ENCODE peak calls at places on chromosomes 16 and 17, in ten cellular contexts. I is IMR-90, V is body of pancreas, B is tibial artery, J is PC-9, Z is mammary epithelial cell, L is heart right ventricle, M is upper lobe of left lung, C is PC-3, S is left ventricle myocardium inferior. H is an unnamed sample.

GRCh38 chr16:30902070-30902972 is 5.9 kb downstream of the CTF1 start:
- DNase-seq in J (peak; percentile 82), I (peak; percentile 63), M (peak; percentile 74), Z (peak; percentile 31), L (peak; percentile 62), S (peak; percentile 73), V (peak; percentile 72), B (peak; percentile 80), C (peak; percentile 62), H (no peak)

GRCh38 chr16:74297296-74297665 is 667 bp downstream of the PSMD7 start:
- DNase-seq in C (peak; percentile 27), V (peak; percentile 14), M (no peak), Z (peak; percentile 25), I (peak; percentile 19), J (no peak), L (no peak), S (no peak), B (no peak), H (no peak)

GRCh38 chr16:78980825-78981224 is 619.7 kb downstream of the MAF start:
- DNase-seq in Z (no peak), L (no peak), C (no peak), M (no peak), I (no peak), V (no peak), J (no peak), S (no peak), B (no peak), H (no peak)

GRCh38 chr16:87956169-87956770 is 5.0 kb downstream of the BANP start:
- DNase-seq in L (peak; percentile 66), V (peak; percentile 62), J (no peak), S (peak; percentile 50), Z (no peak), C (no peak), I (peak; percentile 83), M (peak; percentile 63), B (peak; percentile 68), H (no peak)

GRCh38 chr16:25097304-25097988 is 14.1 kb upstream of the LCMT1 start:
- DNase-seq in I (peak; percentile 76), J (no peak), B (no peak), Z (no peak), V (no peak), S (no peak), C (no peak), M (no peak), L (no peak), H (peak; percentile 41)

GRCh38 chr17:2903193-2903974 is 107.1 kb downstream of the RAP1GAP2 start:
- DNase-seq in S (no peak), M (no peak), C (no peak), L (no peak), B (no peak), V (peak; percentile 93), J (no peak), I (no peak), Z (no peak), H (no peak)

GRCh38 chr16:74724820-74725549 is 24.3 kb upstream of the MLKL start:
- DNase-seq in C (no peak), V (no peak), I (peak; percentile 82), Z (peak; percentile 87), L (no peak), S (no peak), J (no peak), M (no peak), B (no peak), H (peak; percentile 44)

GRCh38 chr17:42421479-42422332 is 1.4 kb downstream of the CAVIN1 start:
- DNase-seq in V (no peak), Z (peak; percentile 54), J (peak; percentile 63), C (no peak), L (no peak), I (peak; percentile 81), B (peak; percentile 84), M (no peak), S (peak; percentile 56), H (no peak)

GRCh38 chr16:86303787-86304685 is 206.3 kb upstream of the FOXF1 start:
- DNase-seq in Z (no peak), V (peak; percentile 27), M (no peak), C (no peak), L (no peak), S (no peak), I (peak; percentile 64), B (no peak), J (no peak), H (no peak)

DNA sequence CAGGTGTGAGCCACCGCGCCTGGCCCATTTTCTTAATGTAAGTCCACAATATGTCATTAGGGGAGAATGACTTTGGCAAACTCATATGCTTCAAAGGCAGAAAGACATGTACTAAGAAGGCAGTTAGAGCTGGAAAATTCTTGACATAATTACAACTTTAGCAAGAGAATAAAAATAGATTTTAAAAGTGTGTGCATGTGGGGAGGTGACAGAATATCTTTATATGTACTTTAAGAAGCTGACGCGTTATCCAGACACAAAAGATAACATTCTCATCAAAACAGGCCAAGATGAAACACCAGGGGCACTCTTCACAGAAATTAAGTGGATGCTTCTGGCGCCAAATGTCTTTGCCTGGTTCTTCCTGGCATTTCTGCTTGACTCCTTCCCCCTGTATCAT is 28.2 kb downstream of the GJC1 start:
- DNase-seq in V (no peak), I (no peak), B (no peak), L (no peak), M (no peak), S (no peak), C (no peak), J (no peak), Z (no peak), H (no peak)
- TF ChIP-seq CTCF in V (no peak), I (no peak), B (no peak), L (no peak), M (no peak), S (no peak), C (no peak), J (no peak), Z (no peak), H (no peak)

GRCh38 chr17:38578229-38578628 is 27.5 kb downstream of the SRCIN1 start:
- DNase-seq in L (no peak), V (no peak), S (no peak), C (no peak), Z (no peak), B (no peak), J (no peak), I (no peak), M (no peak), H (no peak)

GRCh38 chr17:38579934-38580333 is 25.8 kb downstream of the SRCIN1 start:
- DNase-seq in M (no peak), I (peak; percentile 13), L (peak; percentile 13), S (no peak), C (peak; percentile 37), B (no peak), Z (peak; percentile 44), V (peak; percentile 26), J (peak; percentile 43), H (no peak)

GRCh38 chr17:38577645-38578173 is 28.0 kb downstream of the SRCIN1 start:
- DNase-seq in V (no peak), C (no peak), L (no peak), Z (no peak), J (no peak), S (no peak), M (no peak), I (no peak), B (no peak), H (no peak)

GRCh38 chr17:38577244-38577643 is 28.5 kb downstream of the SRCIN1 start:
- DNase-seq in I (no peak), V (no peak), L (no peak), S (no peak), J (no peak), M (no peak), C (no peak), Z (no peak), B (no peak), H (no peak)

DNA sequence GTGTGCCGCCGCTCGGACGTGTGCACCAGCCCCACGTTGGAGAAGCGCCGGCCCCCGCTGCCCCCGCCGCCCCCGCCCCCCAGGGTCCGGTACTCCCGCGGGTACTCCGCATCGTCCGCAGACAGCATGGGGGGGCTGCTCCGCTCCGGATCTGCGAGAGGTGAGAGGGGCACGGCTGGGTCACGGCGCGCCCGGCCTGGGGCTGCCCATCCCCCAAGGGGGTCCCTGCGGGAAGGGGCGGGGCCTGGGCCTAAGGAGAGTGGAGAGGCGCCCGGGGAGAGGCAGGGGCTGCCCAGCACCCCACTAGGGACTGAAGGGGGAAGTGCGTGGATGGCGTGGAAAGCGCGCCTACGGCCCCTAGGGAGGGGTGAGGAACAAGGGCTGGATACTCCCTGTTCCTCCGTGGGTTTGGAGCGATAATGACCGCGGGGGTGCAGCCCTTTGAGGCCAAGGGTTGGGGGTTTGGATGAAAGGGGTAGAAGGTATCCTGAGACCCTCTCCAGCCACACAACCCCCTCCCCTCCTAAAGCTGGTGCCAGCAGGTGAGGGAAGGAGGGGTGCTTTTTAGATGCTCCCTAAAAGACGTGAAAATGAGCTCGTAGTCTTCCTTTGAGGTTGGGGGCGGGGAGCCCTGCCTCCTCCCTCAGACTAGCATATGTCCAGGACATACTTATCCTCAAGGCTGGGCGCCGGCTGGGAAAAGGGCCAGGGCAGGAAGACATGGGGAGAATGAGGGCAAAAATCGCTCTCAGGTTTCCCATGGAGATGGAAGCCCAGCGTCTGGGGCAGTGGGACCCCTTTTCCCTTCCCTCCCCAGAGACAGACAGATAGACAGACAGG is 26.9 kb downstream of the SRCIN1 start:
- DNase-seq in Z (no peak), M (no peak), S (no peak), I (no peak), C (no peak), V (no peak), L (no peak), J (no peak), B (no peak), H (no peak)
- H3K27me3 ChIP-seq in Z (peaks cover 2% of the 10 kb centered on the region), M (peaks cover 17% of the 10 kb centered on the region), S (peaks cover 96% of the 10 kb centered on the region), I (peaks cover 83% of the 10 kb centered on the region), C (no peaks in the 10 kb centered on the region), V (no peaks in the 10 kb centered on the region), L (peaks cover 77% of the 10 kb centered on the region), J (no peaks in the 10 kb centered on the region), B (peaks cover 81% of the 10 kb centered on the region), H (peaks cover 66% of the 10 kb centered on the region)

GRCh38 chr17:9383828-9384227 is 191.8 kb downstream of the STX8 start:
- DNase-seq in B (no peak), J (no peak), Z (no peak), I (no peak), S (no peak), M (no peak), L (no peak), C (no peak), V (no peak), H (no peak)

GRCh38 chr17:9386401-9386800 is 189.2 kb downstream of the STX8 start:
- DNase-seq in C (no peak), L (no peak), I (no peak), J (no peak), S (no peak), V (no peak), M (no peak), B (no peak), Z (peak; percentile 88), H (no peak)

DNA sequence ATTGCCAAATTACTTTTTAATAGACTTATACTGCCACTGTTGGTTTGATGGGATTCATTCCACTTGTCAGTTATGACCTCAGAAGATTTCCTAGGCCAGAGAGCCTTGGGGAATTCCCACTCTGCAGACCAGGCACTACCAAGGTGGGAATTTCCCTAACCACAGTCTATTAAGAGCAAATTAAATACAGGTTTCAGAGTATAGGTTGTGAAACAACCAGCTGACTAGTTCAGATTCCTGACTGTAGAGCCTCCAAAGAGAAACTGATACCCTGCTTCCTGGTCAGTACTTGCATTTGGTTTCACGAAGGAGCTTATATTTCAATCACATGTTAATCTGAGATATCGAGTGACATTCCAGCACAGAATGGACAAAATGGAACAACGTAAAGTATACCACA is 186.5 kb downstream of the STX8 start:
- DNase-seq in B (no peak), C (peak; percentile 45), L (no peak), Z (peak; percentile 98), M (peak; percentile 53), S (no peak), V (peak; percentile 42), J (peak; percentile 39), I (peak; percentile 97), H (peak; percentile 77)
- TF ChIP-seq CTCF in B (no peak), C (no peak), L (no peak), Z (no peak), M (no peak), S (no peak), V (no peak), J (no peak), I (no peak), H (peak; percentile 17)

GRCh38 chr17:37836593-37836992 is 87.6 kb upstream of the TBC1D3K start:
- DNase-seq in V (no peak), L (no peak), J (no peak), B (no peak), I (no peak), S (no peak), Z (no peak), M (no peak), C (no peak), H (no peak)
- H3K27me3 ChIP-seq in V (no peaks in the 10 kb centered on the region), L (peaks cover 37% of the 10 kb centered on the region), J (peaks cover 24% of the 10 kb centered on the region), B (peaks cover 32% of the 10 kb centered on the region), I (peaks cover 21% of the 10 kb centered on the region), S (peaks cover 70% of the 10 kb centered on the region), Z (peaks cover 4% of the 10 kb centered on the region), M (no peaks in the 10 kb centered on the region), C (peaks cover 3% of the 10 kb centered on the region), H (peaks cover 18% of the 10 kb centered on the region)